ENCODE peak calls at places on chromosomes 2 and 18, in four cellular contexts. V is upper lobe of left lung, P is ovary, G is osteoblast. K is an unnamed sample.

GRCh38 chr2:114118088-114118487 is 228.2 kb downstream of the ACTR3 start:
- DNase-seq in V (no peak), P (no peak), G (no peak), K (no peak)

GRCh38 chr2:85814802-85815550 is 61.2 kb downstream of the ATOH8 start:
- DNase-seq in V (peak; percentile 17), P (no peak), G (no peak), K (no peak)

GRCh38 chr2:199160677-199161465 is 296.9 kb downstream of the SATB2 start:
- DNase-seq in V (no peak), P (no peak), G (peak; percentile 4), K (no peak)

GRCh38 chr2:198441246-198441645 is 636.9 kb downstream of the PLCL1 start:
- DNase-seq in V (no peak), P (no peak), G (no peak), K (no peak)

GRCh38 chr2:217930783-217931563 is 71.8 kb downstream of the TNS1 start:
- DNase-seq in V (no peak), P (no peak), G (peak; percentile 18), K (no peak)

GRCh38 chr2:202278944-202279343 is 13.4 kb downstream of the NOP58 start:
- DNase-seq in V (no peak), P (no peak), G (peak; percentile 25), K (no peak)

GRCh38 chr18:37967261-37967660 is 401.7 kb upstream of the CELF4 start:
- DNase-seq in V (no peak), P (no peak), G (no peak), K (no peak)

GRCh38 chr2:234745347-234745746 is 206.5 kb upstream of the SH3BP4 start:
- DNase-seq in V (no peak), P (no peak), G (no peak), K (no peak)

GRCh38 chr2:45839388-45840251 is 188.1 kb downstream of the PRKCE start:
- DNase-seq in V (peak; percentile 17), P (no peak), G (peak; percentile 69), K (no peak)

GRCh38 chr18:79537758-79538157 is 141.8 kb upstream of the CTDP1 start:
- DNase-seq in V (no peak), P (no peak), G (no peak), K (no peak)

GRCh38 chr2:238874330-238875050 is 26.6 kb downstream of the TWIST2 start:
- DNase-seq in V (no peak), P (peak; percentile 9), G (no peak), K (no peak)

GRCh38 chr2:205868773-205869333 is 186.6 kb downstream of the NRP2 start:
- DNase-seq in V (no peak), P (no peak), G (peak; percentile 83), K (no peak)

GRCh38 chr2:68282814-68283812 is 30.8 kb upstream of the PPP3R1 start:
- DNase-seq in V (no peak), P (no peak), G (peak; percentile 44), K (no peak)

GRCh38 chr18:69648486-69648885 is 247.8 kb downstream of the DOK6 start:
- DNase-seq in V (no peak), P (no peak), G (no peak), K (no peak)

GRCh38 chr2:113822087-113822805 is 65.8 kb upstream of the SLC35F5 start:
- DNase-seq in V (no peak), P (no peak), G (no peak), K (no peak)

GRCh38 chr2:106124126-106124756 is 69.9 kb downstream of the UXS1 start:
- DNase-seq in V (no peak), P (no peak), G (no peak), K (no peak)

GRCh38 chr2:25230626-25231311 is 62.4 kb upstream of the POMC start:
- DNase-seq in V (no peak), P (no peak), G (peak; percentile 49), K (no peak)

GRCh38 chr2:119821266-119821665 is 61.5 kb downstream of the PTPN4 start:
- DNase-seq in V (no peak), P (no peak), G (no peak), K (no peak)

GRCh38 chr2:3631851-3632659 is 25.9 kb upstream of the ALLC start:
- DNase-seq in V (no peak), P (peak; percentile 43), G (peak; percentile 42), K (no peak)

GRCh38 chr2:11753452-11753885 is 7.0 kb downstream of the LPIN1 start:
- DNase-seq in V (no peak), P (no peak), G (peak; percentile 48), K (peak; percentile 49)

GRCh38 chr2:207867075-207867474 is 97.4 kb upstream of the FZD5 start:
- DNase-seq in V (no peak), P (no peak), G (no peak), K (no peak)

GRCh38 chr18:34576622-34577021 is 133.5 kb upstream of the DTNA start:
- DNase-seq in V (no peak), P (no peak), G (no peak), K (no peak)

GRCh38 chr2:182447843-182448242 is 21.0 kb upstream of the PDE1A start:
- DNase-seq in V (no peak), P (no peak), G (no peak), K (no peak)

GRCh38 chr2:70645733-70646420 is 92.3 kb upstream of the TGFA start:
- DNase-seq in V (no peak), P (no peak), G (no peak), K (no peak)

GRCh38 chr2:12416600-12416999 is 300.1 kb upstream of the TRIB2 start:
- DNase-seq in V (no peak), P (peak; percentile 72), G (no peak), K (peak; percentile 32)

GRCh38 chr2:135096665-135097446 is 44.8 kb downstream of the RAB3GAP1 start:
- DNase-seq in V (no peak), P (no peak), G (no peak), K (no peak)

GRCh38 chr18:61998957-61999356 is 106.2 kb upstream of the RNF152 start:
- DNase-seq in V (no peak), P (no peak), G (peak; percentile 78), K (no peak)

GRCh38 chr18:61995547-61996062 is 102.8 kb upstream of the RNF152 start:
- DNase-seq in V (no peak), P (no peak), G (no peak), K (no peak)

GRCh38 chr18:61998335-61998734 is 105.5 kb upstream of the RNF152 start:
- DNase-seq in V (no peak), P (no peak), G (no peak), K (no peak)

GRCh38 chr18:62001396-62001795 is 108.6 kb upstream of the RNF152 start:
- DNase-seq in V (no peak), P (no peak), G (no peak), K (no peak)
- H3K9me3 ChIP-seq in V (no peaks in the 10 kb centered on the region), P (no peaks in the 10 kb centered on the region), G (peaks cover 4% of the 10 kb centered on the region), K (no peaks in the 10 kb centered on the region)

DNA sequence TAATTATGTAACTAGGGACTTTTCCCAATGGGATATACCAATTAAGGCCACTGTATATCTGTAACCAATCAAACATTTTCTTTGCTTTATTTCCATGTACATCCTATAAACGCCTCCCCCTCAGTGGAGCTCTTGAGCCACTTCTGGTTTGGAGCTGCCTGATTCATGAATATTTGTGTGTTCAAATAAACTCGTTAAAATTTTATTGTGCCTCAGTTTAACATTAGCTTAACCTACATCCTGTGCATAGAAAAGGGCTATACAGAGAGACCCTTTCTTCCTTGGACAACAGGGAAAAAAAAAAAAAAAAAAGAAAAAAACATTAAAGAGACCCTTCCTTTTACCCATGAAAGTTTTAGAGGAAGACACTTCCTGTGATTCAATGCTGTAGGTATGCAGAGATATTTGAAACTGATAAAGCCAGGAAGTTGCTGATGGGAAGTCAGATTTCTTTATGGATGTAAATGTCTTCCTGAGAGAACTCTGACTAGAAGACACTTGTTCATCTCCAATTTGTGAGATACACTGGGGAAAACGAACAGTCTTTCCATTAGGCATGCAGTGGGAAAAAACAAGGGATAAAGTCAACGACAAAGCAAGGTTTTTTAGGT is 614.6 kb upstream of the SOX11 start:
- DNase-seq in V (no peak), P (no peak), G (no peak), K (no peak)
- H3K9me3 ChIP-seq in V (no peaks in the 10 kb centered on the region), P (no peaks in the 10 kb centered on the region), G (no peaks in the 10 kb centered on the region), K (no peaks in the 10 kb centered on the region)

GRCh38 chr18:42231796-42232195 is 276.8 kb downstream of the PIK3C3 start:
- DNase-seq in V (no peak), P (no peak), G (no peak), K (no peak)
- H3K9me3 ChIP-seq in V (no peaks in the 10 kb centered on the region), P (no peaks in the 10 kb centered on the region), G (no peaks in the 10 kb centered on the region), K (no peaks in the 10 kb centered on the region)

GRCh38 chr2:190540048-190540447 is 5.5 kb upstream of the NEMP2 start:
- DNase-seq in V (no peak), P (no peak), G (no peak), K (no peak)
- H3K9me3 ChIP-seq in V (peaks cover 19% of the 10 kb centered on the region), P (peaks cover 4% of the 10 kb centered on the region), G (peaks cover 5% of the 10 kb centered on the region), K (peaks cover 29% of the 10 kb centered on the region)

GRCh38 chr2:89848763-89849162 is 1157.3 kb downstream of the RPIA start:
- DNase-seq in V (no peak), P (no peak), G (peak; percentile 41), K (no peak)

GRCh38 chr2:89850881-89851582 is 1159.6 kb downstream of the RPIA start:
- DNase-seq in V (no peak), P (no peak), G (no peak), K (no peak)

GRCh38 chr2:89848114-89848513 is 1156.6 kb downstream of the RPIA start:
- DNase-seq in V (no peak), P (no peak), G (no peak), K (no peak)

GRCh38 chr2:89850481-89850880 is 1159.0 kb downstream of the RPIA start:
- DNase-seq in V (no peak), P (no peak), G (peak; percentile 30), K (no peak)

DNA sequence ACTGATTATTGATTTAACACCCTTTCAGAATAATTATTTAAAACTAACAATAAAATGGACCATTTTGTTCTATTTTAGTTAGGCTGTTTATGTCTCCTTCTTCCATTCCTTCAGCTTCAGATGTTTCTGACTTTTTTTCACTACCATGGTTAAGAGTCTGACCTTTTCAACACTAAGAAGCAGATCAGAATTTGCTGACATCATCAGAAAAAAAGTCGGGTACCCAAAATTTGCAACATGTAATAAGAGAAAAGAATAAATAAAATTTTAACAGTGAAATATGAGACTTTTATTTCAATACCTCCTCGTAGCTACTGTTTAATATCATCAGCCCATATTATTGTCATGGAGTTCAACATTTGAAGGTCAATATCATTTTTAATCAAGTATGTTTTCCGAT is 1158.3 kb downstream of the RPIA start:
- DNase-seq in V (no peak), P (no peak), G (no peak), K (no peak)
- H3K9me3 ChIP-seq in V (no peaks in the 10 kb centered on the region), P (no peaks in the 10 kb centered on the region), G (no peaks in the 10 kb centered on the region), K (no peaks in the 10 kb centered on the region)

DNA sequence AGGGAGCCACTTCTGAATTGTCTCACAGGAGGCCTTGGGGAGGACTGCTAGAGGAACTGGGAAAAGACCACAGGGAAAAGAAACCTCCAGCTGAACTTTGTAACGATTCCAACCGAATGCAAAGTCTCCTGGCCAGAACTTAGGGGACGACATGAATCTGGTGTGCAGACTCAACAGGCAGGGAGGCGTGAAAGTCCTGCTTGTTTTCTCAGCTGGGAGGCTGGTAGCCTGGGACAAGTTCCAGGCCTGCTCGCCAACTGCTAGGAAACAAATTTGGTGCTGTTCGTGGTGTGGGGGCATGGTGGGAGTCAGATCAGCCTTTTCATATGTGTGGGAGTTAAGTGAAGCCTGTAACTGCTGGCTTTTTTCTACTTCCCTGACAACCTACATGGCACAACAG is 644.6 kb upstream of the CNTNAP5 start:
- DNase-seq in V (no peak), P (no peak), G (no peak), K (no peak)
- H3K9me3 ChIP-seq in V (no peaks in the 10 kb centered on the region), P (no peaks in the 10 kb centered on the region), G (no peaks in the 10 kb centered on the region), K (no peaks in the 10 kb centered on the region)

GRCh38 chr2:116095636-116096035 is 1653.2 kb downstream of the DPP10 start:
- DNase-seq in V (no peak), P (no peak), G (no peak), K (no peak)
- H3K9me3 ChIP-seq in V (peaks cover 5% of the 10 kb centered on the region), P (no peaks in the 10 kb centered on the region), G (peaks cover 6% of the 10 kb centered on the region), K (no peaks in the 10 kb centered on the region)

GRCh38 chr2:80396276-80396675 is 91.7 kb upstream of the LRRTM1 start:
- DNase-seq in V (no peak), P (no peak), G (no peak), K (no peak)
- H3K9me3 ChIP-seq in V (no peaks in the 10 kb centered on the region), P (no peaks in the 10 kb centered on the region), G (no peaks in the 10 kb centered on the region), K (no peaks in the 10 kb centered on the region)

K was measured in psoas muscle.